ENCODE peak calls at places on chromosomes 5 and 9, in four cellular contexts. A is right atrium auricular region, B is testis, N is left ventricle myocardium inferior. T is an unnamed sample. For H3K4me1, the result is how much of the 10 kb centered on the place peaks cover.

GRCh38 chr5:157166494-157167218 is 592 bp upstream of the GARIN3 start:
- DNase-seq in A (peak), B (no peak), N (no peak), T (no peak)

GRCh38 chr9:136013524-136014034 is 52.4 kb upstream of the UBAC1 start:
- DNase-seq in A (no peak), N (peak), B (no peak), T (peak)

GRCh38 chr9:95499847-95500246 is 16.9 kb downstream of the PTCH1 start:
- DNase-seq in N (no peak), B (no peak), A (no peak), T (no peak)

GRCh38 chr9:121597693-121598166 is 53.7 kb upstream of the DAB2IP start:
- DNase-seq in N (no peak), B (no peak), A (no peak), T (no peak)

GRCh38 chr5:124841829-124842712 is 95.6 kb upstream of the ZNF608 start:
- DNase-seq in A (peak), N (peak), B (no peak), T (no peak)

GRCh38 chr5:83925321-83925877 is 204.7 kb upstream of the HAPLN1 start:
- DNase-seq in N (no peak), B (no peak), A (no peak), T (no peak)

GRCh38 chr9:124781967-124782660 is 5.2 kb downstream of the OLFML2A start:
- DNase-seq in A (peak), N (no peak), B (no peak), T (no peak)

GRCh38 chr5:119453045-119453383 is 717 bp downstream of the HSD17B4 start:
- DNase-seq in A (peak), N (no peak), B (peak), T (no peak)

GRCh38 chr5:126471875-126472537 is 48.8 kb downstream of the GRAMD2B start:
- DNase-seq in N (no peak), A (no peak), B (no peak), T (no peak)

GRCh38 chr5:143037708-143038107 is 267.5 kb downstream of the ARHGAP26 start:
- DNase-seq in B (no peak), N (no peak), A (no peak), T (no peak)

GRCh38 chr9:37531699-37532098 is 44.5 kb downstream of the FBXO10 start:
- DNase-seq in N (no peak), B (no peak), A (no peak), T (no peak)

GRCh38 chr9:91156451-91157234 is 205.1 kb downstream of the AUH start:
- DNase-seq in B (no peak), N (no peak), A (no peak), T (no peak)

GRCh38 chr9:81605154-81605670 is 84.1 kb downstream of the TLE1 start:
- DNase-seq in A (no peak), N (no peak), B (no peak), T (peak)

GRCh38 chr5:41793156-41793770 is 77.0 kb downstream of the OXCT1 start:
- DNase-seq in N (no peak), B (no peak), A (no peak), T (no peak)

GRCh38 chr5:150710165-150710564 is 9.3 kb upstream of the RBM22 start:
- DNase-seq in N (no peak), B (no peak), A (no peak), T (no peak)

GRCh38 chr5:130773813-130774212 is 391.2 kb downstream of the HINT1 start:
- DNase-seq in A (no peak), N (no peak), B (no peak), T (no peak)

GRCh38 chr5:79173626-79174025 is 62.0 kb downstream of the BHMT start:
- DNase-seq in B (no peak), A (no peak), N (no peak), T (no peak)

GRCh38 chr9:7097785-7098420 is 340.1 kb downstream of the KDM4C start:
- DNase-seq in B (no peak), N (no peak), A (no peak), T (no peak)

GRCh38 chr5:93209476-93209875 is 371.5 kb downstream of the NR2F1-AS1 start:
- DNase-seq in B (no peak), N (no peak), A (no peak), T (no peak)

GRCh38 chr9:99118782-99119466 is 14.0 kb downstream of the TGFBR1 start:
- DNase-seq in A (no peak), B (no peak), N (no peak), T (no peak)

DNA sequence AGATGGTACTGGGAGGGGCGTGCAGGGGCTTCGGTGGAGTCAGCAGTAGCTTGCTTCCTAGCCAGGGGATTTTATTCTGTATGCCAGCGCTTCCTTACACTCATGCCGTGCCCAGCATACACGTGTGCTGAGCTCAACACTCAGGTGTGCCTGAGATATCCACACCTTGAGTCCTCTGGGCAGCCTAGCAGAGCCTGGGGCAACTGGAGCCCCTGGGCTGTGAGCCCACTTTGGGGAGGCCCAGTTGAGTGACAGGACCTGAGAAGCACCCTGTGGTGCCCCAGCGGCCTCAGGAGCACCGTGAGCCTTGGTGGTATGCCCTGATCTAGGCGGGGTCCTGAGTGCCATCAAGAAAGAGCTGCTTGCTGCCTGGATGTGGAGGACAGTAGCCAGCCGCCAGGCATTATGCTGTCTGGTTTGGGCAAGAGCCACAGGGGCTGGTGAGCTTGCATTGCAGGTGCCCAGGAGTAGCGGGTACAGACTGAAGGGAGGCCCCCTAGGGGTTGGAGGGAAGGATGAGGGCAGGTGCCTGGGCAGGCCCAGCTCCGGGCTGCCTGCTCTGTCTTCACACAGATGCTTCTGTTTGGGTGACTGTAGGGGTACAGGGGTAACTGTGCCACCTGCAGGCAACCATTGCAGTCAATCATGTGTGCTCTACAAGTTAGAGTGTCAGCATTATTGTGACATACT is 42.9 kb downstream of the BNIP1 start:
- DNase-seq in N (no peak), B (no peak), A (no peak), T (no peak)
- TF ChIP-seq CTCF in N (no peak), B (no peak), A (no peak), T (no peak)

GRCh38 chr5:141528401-141528984 is 39.6 kb downstream of the PCDHGC5 start:
- DNase-seq in B (peak), A (peak), N (peak), T (no peak)
- H3K4me1 ChIP-seq in B (under half), A (under half), N (half or more), T (under half)

DNA sequence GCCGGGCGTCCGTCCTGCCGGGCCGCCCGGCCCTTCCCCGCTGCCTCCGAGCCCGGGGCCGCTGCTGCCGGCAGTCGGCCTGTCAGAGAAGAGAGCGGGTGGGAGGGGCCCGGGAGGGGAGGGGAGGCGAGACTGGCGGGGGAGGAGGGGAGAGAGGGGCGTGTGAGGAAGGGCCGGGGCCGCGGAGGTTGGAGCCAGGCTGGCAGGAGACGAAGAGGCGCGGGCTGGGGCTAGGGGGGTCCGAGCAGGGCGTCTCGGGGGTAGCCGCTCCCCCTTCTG is 570 bp downstream of the CREBRF start:
- DNase-seq in A (no peak), N (peak), B (no peak), T (no peak)
- H3K27ac ChIP-seq in A (peak), N (peak), B (peak), T (peak)

GRCh38 chr5:77144837-77145139 is 57.7 kb upstream of the ZBED3 start:
- DNase-seq in B (no peak), N (no peak), A (no peak), T (no peak)
- TF ChIP-seq CTCF in B (no peak), N (no peak), A (no peak), T (no peak)

GRCh38 chr9:3482578-3482977 is 43.2 kb downstream of the RFX3 start:
- DNase-seq in A (no peak), N (no peak), B (no peak), T (no peak)

GRCh38 chr9:3478549-3478953 is 47.2 kb downstream of the RFX3 start:
- DNase-seq in B (no peak), A (no peak), N (no peak), T (no peak)

GRCh38 chr9:3477236-3477834 is 48.5 kb downstream of the RFX3 start:
- DNase-seq in A (no peak), B (no peak), N (no peak), T (no peak)

GRCh38 chr9:3480353-3480655 is 45.5 kb downstream of the RFX3 start:
- DNase-seq in N (no peak), A (no peak), B (no peak), T (no peak)

DNA sequence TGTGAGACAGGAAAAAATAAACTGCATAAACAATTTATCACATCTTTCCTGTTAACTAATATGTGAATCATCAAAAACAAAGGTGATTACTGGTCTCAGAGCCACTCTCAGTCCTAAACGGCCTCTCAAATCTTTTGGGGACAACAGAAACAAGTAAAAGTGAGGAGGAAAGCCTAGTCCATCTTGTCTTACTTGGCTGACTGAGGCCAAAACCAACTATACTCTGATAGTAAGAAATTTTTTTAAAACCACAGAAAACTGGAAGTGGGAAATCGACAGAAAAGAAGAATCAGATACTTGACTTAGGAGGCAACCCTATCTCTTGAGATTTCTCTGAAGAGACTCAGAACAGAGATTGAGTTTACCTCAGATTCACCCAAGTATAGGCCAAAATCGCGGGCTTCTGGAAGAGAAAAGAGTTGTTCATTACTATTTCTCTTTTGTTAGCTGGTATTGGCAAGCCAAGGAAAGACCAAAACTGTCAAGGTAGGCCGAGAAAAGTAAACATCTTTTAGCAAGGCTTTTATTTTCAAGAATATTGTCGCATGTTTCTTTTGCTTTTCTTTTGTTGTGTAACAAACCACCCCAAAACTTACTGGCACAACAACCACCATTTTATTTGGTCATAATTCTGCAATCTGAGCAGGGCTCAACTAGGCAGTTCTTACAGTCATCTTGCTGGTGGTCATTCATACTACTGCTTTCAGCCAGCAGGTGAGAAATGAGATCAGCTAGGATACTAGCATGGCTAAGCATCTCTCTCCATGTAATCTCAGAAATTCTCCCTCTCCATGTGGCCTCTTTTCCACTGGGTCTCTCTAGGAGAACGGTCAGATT is 46.1 kb downstream of the RFX3 start:
- DNase-seq in B (no peak), A (no peak), N (no peak), T (no peak)
- H3K4me1 ChIP-seq in B (under half), A (under half), N (under half), T (under half)

GRCh38 chr5:80181618-80182211 is 74.1 kb downstream of the SERINC5 start:
- DNase-seq in A (no peak), N (no peak), B (no peak), T (peak)
- H3K27ac ChIP-seq in A (no peak), N (no peak), B (no peak), T (no peak)

T was measured in kidney.